ENCODE peak calls at places on chromosomes 4 and X, in eight cellular contexts. R, S, K, L, H, C, X and Z are unnamed samples.

GRCh38 chr4:8133897-8134542 is 24.6 kb downstream of the ABLIM2 start:
- DNase-seq in R (no peak), S (no peak), K (no peak), L (no peak), H (no peak), C (no peak), X (no peak), Z (no peak)

GRCh38 chr4:59689149-59689548 is 1511.0 kb upstream of the ADGRL3 start:
- DNase-seq in R (no peak), S (no peak), K (no peak), L (no peak), H (no peak), C (no peak), X (no peak), Z (no peak)

GRCh38 chrX:103431316-103431715 is 55.0 kb downstream of the BEX3 start:
- DNase-seq in R (no peak), S (no peak), K (no peak), L (no peak), H (no peak), C (no peak), X (no peak), Z (no peak)

GRCh38 chrX:118528089-118528753 is 32.6 kb downstream of the DOCK11 start:
- DNase-seq in R (no peak), S (no peak), K (peak; percentile 32), L (no peak), H (peak; percentile 13), C (no peak), X (no peak), Z (peak; percentile 44)

GRCh38 chr4:140764785-140765392 is 8.7 kb upstream of the TBC1D9 start:
- DNase-seq in R (peak; percentile 38), S (no peak), K (no peak), L (no peak), H (no peak), C (no peak), X (no peak), Z (no peak)

GRCh38 chr4:70839537-70840093 is at the start of gene GRSF1:
- DNase-seq in R (peak; percentile 95), S (peak; percentile 97), K (peak; percentile 66), L (peak; percentile 89), H (peak; percentile 82), C (peak; percentile 94), X (peak; percentile 97), Z (peak; percentile 96)

GRCh38 chr4:38100474-38101255 is 140.5 kb downstream of the PTTG2 start:
- DNase-seq in R (no peak), S (no peak), K (no peak), L (no peak), H (no peak), C (no peak), X (no peak), Z (no peak)

GRCh38 chrX:111511477-111511876 is at the start of gene SERTM2:
- DNase-seq in R (peak; percentile 83), S (no peak), K (no peak), L (no peak), H (no peak), C (no peak), X (no peak), Z (no peak)

GRCh38 chr4:8744083-8744805 is 127.4 kb downstream of the HMX1 start:
- DNase-seq in R (no peak), S (no peak), K (no peak), L (no peak), H (no peak), C (no peak), X (peak; percentile 87), Z (no peak)

GRCh38 chr4:27218013-27218412 is 357.4 kb downstream of the STIM2 start:
- DNase-seq in R (no peak), S (no peak), K (no peak), L (peak; percentile 26), H (no peak), C (no peak), X (no peak), Z (no peak)

GRCh38 chr4:6750302-6751221 is 32.0 kb upstream of the KIAA0232 start:
- DNase-seq in R (no peak), S (no peak), K (no peak), L (no peak), H (no peak), C (no peak), X (no peak), Z (no peak)

GRCh38 chr4:184471872-184472539 is 2.3 kb downstream of the IRF2 start:
- DNase-seq in R (no peak), S (no peak), K (peak; percentile 34), L (peak; percentile 38), H (no peak), C (no peak), X (no peak), Z (peak; percentile 29)